ENCODE peak calls at places on chromosome 14, in seven cellular contexts. M, V, S, F, Q, E and N are unnamed samples. For H3K4me1, the result is how much of the 10 kb centered on the place peaks cover.

GRCh38 chr14:37596790-37597189 is 1.4 kb downstream of the TTC6 start:
- DNase-seq in F (no peak), Q (no peak), E (no peak), V (no peak), M (no peak), S (no peak), N (no peak)

GRCh38 chr14:90483551-90483950 is 86.7 kb downstream of the CALM1 start:
- DNase-seq in Q (peak), F (no peak), M (no peak), S (peak), V (no peak), E (peak), N (peak)

GRCh38 chr14:23324455-23324846 is 3.2 kb downstream of the PABPN1 start:
- DNase-seq in S (no peak), E (no peak), M (no peak), Q (no peak), F (no peak), V (no peak), N (no peak)

GRCh38 chr14:57073986-57074385 is 194.7 kb downstream of the EXOC5 start:
- DNase-seq in F (no peak), M (no peak), V (no peak), E (no peak), Q (no peak), S (no peak), N (no peak)

GRCh38 chr14:81464253-81465001 is 64.3 kb upstream of the STON2 start:
- DNase-seq in S (no peak), E (peak), F (peak), V (no peak), Q (peak), M (no peak), N (peak)

GRCh38 chr14:20757963-20758362 is 10.2 kb upstream of the EDDM3B start:
- DNase-seq in S (no peak), F (peak), M (no peak), E (no peak), V (peak), Q (peak), N (peak)

GRCh38 chr14:85575617-85575898 is 45.6 kb downstream of the FLRT2 start:
- DNase-seq in Q (no peak), V (no peak), F (no peak), M (no peak), S (no peak), E (no peak), N (no peak)

GRCh38 chr14:54774824-54775223 is 127.8 kb downstream of the GCH1 start:
- DNase-seq in M (no peak), S (no peak), Q (no peak), V (no peak), F (no peak), E (no peak), N (no peak)

GRCh38 chr14:65840786-65841185 is 428.3 kb downstream of the FUT8 start:
- DNase-seq in E (no peak), F (no peak), S (no peak), M (no peak), V (no peak), Q (no peak), N (no peak)

GRCh38 chr14:23360496-23360895 is 4.5 kb downstream of the EFS start:
- DNase-seq in E (no peak), M (peak), S (no peak), V (no peak), F (peak), Q (no peak), N (no peak)

GRCh38 chr14:103223818-103224352 is 100.6 kb downstream of the TNFAIP2 start:
- DNase-seq in E (no peak), F (no peak), Q (no peak), M (no peak), V (no peak), S (no peak), N (no peak)

GRCh38 chr14:105364100-105364708 is 34.1 kb upstream of the TEX22 start:
- DNase-seq in Q (no peak), V (no peak), S (peak), M (no peak), F (peak), E (peak), N (no peak)

GRCh38 chr14:100566586-100566985 is 20.6 kb downstream of the BEGAIN start:
- DNase-seq in Q (no peak), F (no peak), E (no peak), S (no peak), V (no peak), M (no peak), N (no peak)

GRCh38 chr14:100567877-100568163 is 19.4 kb downstream of the BEGAIN start:
- DNase-seq in F (no peak), Q (no peak), M (no peak), S (no peak), E (no peak), V (no peak), N (no peak)

GRCh38 chr14:100566119-100566518 is 21.1 kb downstream of the BEGAIN start:
- DNase-seq in E (no peak), S (peak), V (peak), F (no peak), Q (no peak), M (no peak), N (peak)

GRCh38 chr14:100568164-100568997 is 18.8 kb downstream of the BEGAIN start:
- DNase-seq in F (no peak), M (no peak), S (no peak), Q (no peak), V (peak), E (no peak), N (no peak)

DNA sequence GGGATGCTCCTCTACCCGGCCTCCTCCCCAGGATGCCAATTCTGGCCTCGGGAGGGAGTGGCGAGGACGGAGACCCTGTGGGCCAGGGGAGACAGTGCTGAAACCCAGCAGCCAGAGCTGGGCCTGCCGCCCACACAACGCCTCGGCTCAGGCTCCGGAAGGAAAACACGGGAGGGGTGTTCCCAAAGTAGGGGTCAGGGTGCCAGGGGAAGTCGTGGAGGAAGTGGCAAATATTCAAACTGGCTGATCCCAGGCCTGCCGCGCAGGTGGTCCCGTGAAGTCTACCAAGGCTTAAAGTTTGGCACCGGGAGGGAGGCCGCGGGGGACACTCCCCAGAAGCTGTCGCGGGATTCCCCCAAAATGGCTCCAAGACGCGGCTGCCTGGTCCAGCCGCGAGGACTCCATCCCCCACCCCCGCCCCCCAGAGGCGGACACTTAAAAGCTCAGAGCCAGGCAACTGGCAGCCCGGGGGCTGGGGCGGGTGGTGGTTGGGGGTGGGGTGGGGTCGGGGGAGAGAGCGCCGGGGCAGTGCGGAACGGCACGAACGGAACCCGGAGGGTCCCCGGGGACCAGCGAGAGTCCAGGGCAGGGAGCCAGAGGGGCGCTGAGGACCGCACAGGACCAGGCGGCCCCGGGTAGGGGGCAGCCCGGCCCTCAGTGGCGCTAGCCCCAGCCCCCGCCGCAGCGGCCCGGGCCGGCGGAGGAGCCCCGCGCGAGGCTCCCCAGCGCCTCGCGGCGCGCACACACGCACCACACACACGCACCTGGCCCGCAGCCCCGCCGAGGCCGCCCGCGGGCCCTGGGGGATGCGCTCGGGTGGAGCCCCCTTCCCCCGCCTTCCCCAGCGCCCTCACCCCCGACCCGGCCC is 20.0 kb downstream of the BEGAIN start:
- DNase-seq in F (no peak), V (peak), M (no peak), E (no peak), Q (no peak), S (no peak), N (no peak)
- H3K4me3 ChIP-seq in F (no peak), V (peak), M (peak), E (no peak), Q (peak), S (no peak), N (peak)

GRCh38 chr14:104293851-104294627 is 155.7 kb downstream of the KIF26A start:
- DNase-seq in V (peak), E (no peak), M (peak), S (peak), Q (no peak), F (no peak), N (peak)
- TF ChIP-seq CTCF in V (no peak), E (no peak), M (no peak), S (peak), Q (peak), F (peak), N (peak)

GRCh38 chr14:74278080-74278479 is 24.7 kb downstream of the ABCD4 start:
- DNase-seq in V (no peak), E (no peak), Q (no peak), S (no peak), M (no peak), F (no peak), N (no peak)
- H3K4me1 ChIP-seq in V (under half), E (under half), Q (under half), S (under half), M (under half), F (under half), N (under half)

DNA sequence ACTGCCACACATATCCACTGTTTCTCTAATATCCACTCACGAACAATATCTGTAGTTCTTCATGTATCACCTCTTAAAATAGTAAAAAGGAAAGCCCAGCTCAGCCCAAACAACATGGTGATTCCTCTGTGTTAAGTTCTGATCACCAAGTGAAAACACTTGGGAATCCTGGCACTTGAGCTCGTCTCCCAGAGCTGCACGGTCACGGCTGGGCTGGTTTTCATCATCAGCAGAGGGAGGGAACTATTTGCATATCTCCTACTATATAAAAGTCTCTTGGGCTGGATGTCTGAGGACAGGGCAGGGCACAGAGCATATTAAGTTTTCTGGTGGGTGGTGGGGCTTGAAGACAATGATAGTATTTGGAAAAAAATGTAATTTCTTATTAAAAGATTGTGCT is 870.6 kb downstream of the TMEM121 start:
- DNase-seq in V (no peak), E (no peak), M (no peak), S (no peak), Q (no peak), F (no peak), N (no peak)
- H3K4me3 ChIP-seq in V (no peak), E (no peak), M (no peak), S (no peak), Q (no peak), F (no peak), N (no peak)

DNA sequence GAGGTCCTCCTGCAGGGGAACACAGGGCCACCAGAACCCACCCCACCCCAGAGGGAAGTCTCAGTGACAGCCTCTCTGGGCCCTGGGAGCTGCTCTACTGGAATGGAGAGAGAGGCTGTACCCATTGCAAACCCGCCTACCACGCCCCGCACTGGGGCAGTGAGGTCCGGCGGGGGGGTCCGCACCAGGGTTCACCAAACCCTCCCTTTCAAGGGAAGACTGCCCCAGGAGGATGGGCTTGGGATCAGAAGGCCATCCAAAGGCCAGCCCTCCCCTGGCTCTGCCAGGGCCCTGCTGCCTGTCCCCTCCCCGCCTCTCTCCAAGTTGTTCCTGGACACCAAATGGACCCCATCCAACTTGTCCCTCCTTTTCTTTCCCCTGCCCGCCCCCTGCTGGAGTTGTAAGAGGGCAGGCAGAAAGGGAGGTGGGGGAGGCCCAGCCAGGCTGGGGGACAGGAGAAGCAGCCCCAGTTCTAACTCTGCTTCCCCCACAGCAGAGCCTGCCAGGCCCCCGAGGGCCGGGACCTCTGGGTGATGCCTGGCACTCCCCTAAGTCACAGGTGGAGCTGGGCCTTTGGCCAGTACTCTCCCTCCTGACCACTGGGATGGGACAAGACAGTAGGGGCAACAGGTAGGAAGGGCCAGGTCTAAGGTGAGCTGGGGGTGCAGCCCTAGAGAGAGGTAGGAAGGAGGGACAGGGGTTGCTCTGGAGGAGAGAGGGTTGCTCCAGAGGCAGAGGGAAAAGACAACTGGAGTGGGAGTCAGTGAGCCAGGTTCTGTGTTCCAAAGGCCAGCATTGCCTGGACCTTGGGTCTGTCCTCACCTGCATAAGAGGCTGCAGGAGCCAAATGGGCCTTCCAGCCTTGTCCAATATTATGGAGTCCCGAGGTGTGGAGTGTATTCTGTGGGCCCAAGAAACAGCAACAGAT is 3.2 kb upstream of the DIO3 start:
- DNase-seq in Q (no peak), V (peak), S (peak), F (peak), E (no peak), M (no peak), N (no peak)
- TF ChIP-seq CTCF in Q (peak), V (no peak), S (no peak), F (no peak), E (no peak), M (peak), N (no peak)

GRCh38 chr14:61501714-61502458 is 180.5 kb downstream of the PRKCH start:
- DNase-seq in S (no peak), F (no peak), E (no peak), Q (no peak), M (no peak), V (no peak), N (no peak)

GRCh38 chr14:61505815-61506809 is 184.7 kb downstream of the PRKCH start:
- DNase-seq in F (no peak), Q (no peak), V (no peak), E (no peak), S (no peak), M (no peak), N (no peak)

GRCh38 chr14:61503167-61503801 is 181.9 kb downstream of the PRKCH start:
- DNase-seq in Q (no peak), F (no peak), E (no peak), V (no peak), M (no peak), S (no peak), N (no peak)

GRCh38 chr14:61502459-61503093 is 181.2 kb downstream of the PRKCH start:
- DNase-seq in V (no peak), F (no peak), Q (no peak), S (no peak), M (no peak), E (no peak), N (no peak)

GRCh38 chr14:61504841-61505340 is 183.5 kb downstream of the PRKCH start:
- DNase-seq in S (no peak), V (no peak), F (no peak), Q (no peak), M (no peak), E (no peak), N (no peak)
- H3K4me1 ChIP-seq in S (under half), V (under half), F (under half), Q (under half), M (under half), E (half or more), N (under half)

GRCh38 chr14:68047910-68048309 is 228.3 kb downstream of the RAD51B start:
- DNase-seq in S (no peak), M (no peak), E (no peak), F (no peak), Q (no peak), V (no peak), N (no peak)
- H3K4me3 ChIP-seq in S (no peak), M (no peak), E (no peak), F (no peak), Q (no peak), V (no peak), N (no peak)

DNA sequence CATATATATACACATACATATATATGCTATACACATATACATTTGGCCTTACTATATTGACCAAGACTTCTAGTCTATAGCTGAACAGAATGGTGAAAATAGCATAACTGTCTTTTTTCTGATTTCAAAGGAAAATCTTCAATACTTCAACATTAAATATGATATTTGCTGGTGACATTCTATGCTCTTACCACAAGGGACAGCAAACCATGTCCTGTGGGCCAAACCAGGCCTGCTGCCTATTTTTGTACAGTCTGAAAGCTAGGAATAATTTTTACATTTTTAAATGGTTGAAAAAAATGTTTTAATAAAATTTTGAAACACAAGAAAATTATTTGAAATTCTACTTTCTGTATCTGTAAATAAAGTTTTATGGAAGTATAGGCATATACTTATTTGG is 63.6 kb downstream of the EML5 start:
- DNase-seq in F (no peak), E (no peak), M (no peak), V (no peak), S (no peak), Q (no peak), N (no peak)
- TF ChIP-seq CTCF in F (no peak), E (no peak), M (no peak), V (no peak), S (no peak), Q (no peak), N (no peak)